ENCODE peak calls at places on chromosomes 3 and 15, in seven cellular contexts. N is upper lobe of left lung, R is prostate gland, E is stomach, M is K562, V is transverse colon, K is sigmoid colon. J is an unnamed sample. For H3K9me3, the result is how much of the 10 kb centered on the place peaks cover.

GRCh38 chr3:38368238-38368637 is 21.7 kb downstream of the XYLB start:
- DNase-seq in K (no peak), V (no peak), R (no peak), M (no peak), E (no peak), N (no peak), J (no peak)

GRCh38 chr3:161413127-161413854 is 42.0 kb upstream of the SPTSSB start:
- DNase-seq in E (peak), N (no peak), V (no peak), M (no peak), K (no peak), R (no peak), J (peak)

GRCh38 chr3:37324752-37325407 is 150.5 kb upstream of the LRRFIP2 start:
- DNase-seq in K (no peak), R (no peak), E (no peak), N (no peak), M (no peak), V (no peak), J (no peak)

GRCh38 chr15:42037650-42038049 is 16.8 kb upstream of the PLA2G4E start:
- DNase-seq in R (peak), K (no peak), E (peak), V (peak), N (peak), M (no peak), J (no peak)

GRCh38 chr3:49930922-49931321 is 1.3 kb upstream of the MON1A start:
- DNase-seq in K (no peak), N (peak), E (no peak), R (no peak), M (peak), V (peak), J (no peak)

GRCh38 chr15:63335543-63336240 is 46.0 kb downstream of the CA12 start:
- DNase-seq in E (no peak), K (no peak), R (no peak), M (no peak), N (no peak), V (no peak), J (no peak)

GRCh38 chr3:178022599-178022998 is 513.6 kb upstream of the KCNMB2 start:
- DNase-seq in V (no peak), E (no peak), M (no peak), N (no peak), K (no peak), R (no peak), J (no peak)

GRCh38 chr3:54951405-54951804 is 23.5 kb upstream of the LRTM1 start:
- DNase-seq in K (peak), V (peak), M (peak), R (peak), N (peak), E (peak), J (peak)

GRCh38 chr15:63826513-63826912 is 7.2 kb downstream of the HERC1 start:
- DNase-seq in R (no peak), E (no peak), M (no peak), V (no peak), N (no peak), K (no peak), J (no peak)

GRCh38 chr3:154783053-154784037 is 296.8 kb upstream of the MME start:
- DNase-seq in E (no peak), K (no peak), V (no peak), M (no peak), N (no peak), R (no peak), J (no peak)

GRCh38 chr15:81002254-81003022 is 1.7 kb downstream of the TLNRD1 start:
- DNase-seq in V (peak), E (no peak), N (no peak), M (no peak), K (no peak), R (no peak), J (no peak)

GRCh38 chr15:77983708-77984445 is 93.6 kb downstream of the TBC1D2B start:
- DNase-seq in V (no peak), R (no peak), K (peak), E (no peak), N (no peak), M (no peak), J (peak)

GRCh38 chr15:56798639-56799038 is 65.3 kb upstream of the ZNF280D start:
- DNase-seq in K (no peak), E (no peak), R (no peak), V (no peak), M (no peak), N (no peak), J (no peak)

GRCh38 chr15:36831915-36832310 is 252.5 kb downstream of the CDIN1 start:
- DNase-seq in V (no peak), N (no peak), R (no peak), E (peak), K (no peak), M (no peak), J (no peak)

GRCh38 chr3:172640751-172641150 is 70.1 kb downstream of the NCEH1 start:
- DNase-seq in V (no peak), N (no peak), M (no peak), K (no peak), E (no peak), R (no peak), J (no peak)

GRCh38 chr3:156489462-156489911 is 65.4 kb downstream of the SSR3 start:
- DNase-seq in E (no peak), V (no peak), N (no peak), M (no peak), K (no peak), R (no peak), J (no peak)

GRCh38 chr3:184942735-184943134 is 130.8 kb downstream of the VPS8 start:
- DNase-seq in V (no peak), N (no peak), R (no peak), E (no peak), M (no peak), K (no peak), J (no peak)

GRCh38 chr15:60548101-60548500 is 69.2 kb upstream of the ICE2 start:
- DNase-seq in K (no peak), N (no peak), R (no peak), E (no peak), M (no peak), V (no peak), J (no peak)

GRCh38 chr3:177102526-177102925 is 94.8 kb downstream of the TBL1XR1 start:
- DNase-seq in K (no peak), E (no peak), V (no peak), M (no peak), R (no peak), N (no peak), J (no peak)

GRCh38 chr3:30664884-30665283 is 58.5 kb downstream of the TGFBR2 start:
- DNase-seq in R (no peak), V (no peak), K (no peak), E (no peak), N (no peak), M (no peak), J (no peak)

GRCh38 chr3:50573566-50574279 is 4.4 kb downstream of the HEMK1 start:
- DNase-seq in K (no peak), R (no peak), M (peak), E (no peak), V (peak), N (peak), J (no peak)

GRCh38 chr3:186902154-186902553 is 28.2 kb upstream of the ST6GAL1 start:
- DNase-seq in N (no peak), V (no peak), M (no peak), K (no peak), E (no peak), R (no peak), J (no peak)

GRCh38 chr3:194381460-194381875 is 11.9 kb upstream of the LRRC15 start:
- DNase-seq in N (no peak), E (peak), M (no peak), V (no peak), K (no peak), R (no peak), J (no peak)

GRCh38 chr3:68973635-68974034 is 39.8 kb downstream of the EOGT start:
- DNase-seq in N (no peak), E (no peak), M (no peak), K (no peak), R (no peak), V (no peak), J (no peak)

GRCh38 chr3:53495091-53495517 is 693 bp downstream of the CACNA1D start:
- DNase-seq in E (no peak), M (no peak), V (no peak), K (no peak), R (no peak), N (no peak), J (no peak)

DNA sequence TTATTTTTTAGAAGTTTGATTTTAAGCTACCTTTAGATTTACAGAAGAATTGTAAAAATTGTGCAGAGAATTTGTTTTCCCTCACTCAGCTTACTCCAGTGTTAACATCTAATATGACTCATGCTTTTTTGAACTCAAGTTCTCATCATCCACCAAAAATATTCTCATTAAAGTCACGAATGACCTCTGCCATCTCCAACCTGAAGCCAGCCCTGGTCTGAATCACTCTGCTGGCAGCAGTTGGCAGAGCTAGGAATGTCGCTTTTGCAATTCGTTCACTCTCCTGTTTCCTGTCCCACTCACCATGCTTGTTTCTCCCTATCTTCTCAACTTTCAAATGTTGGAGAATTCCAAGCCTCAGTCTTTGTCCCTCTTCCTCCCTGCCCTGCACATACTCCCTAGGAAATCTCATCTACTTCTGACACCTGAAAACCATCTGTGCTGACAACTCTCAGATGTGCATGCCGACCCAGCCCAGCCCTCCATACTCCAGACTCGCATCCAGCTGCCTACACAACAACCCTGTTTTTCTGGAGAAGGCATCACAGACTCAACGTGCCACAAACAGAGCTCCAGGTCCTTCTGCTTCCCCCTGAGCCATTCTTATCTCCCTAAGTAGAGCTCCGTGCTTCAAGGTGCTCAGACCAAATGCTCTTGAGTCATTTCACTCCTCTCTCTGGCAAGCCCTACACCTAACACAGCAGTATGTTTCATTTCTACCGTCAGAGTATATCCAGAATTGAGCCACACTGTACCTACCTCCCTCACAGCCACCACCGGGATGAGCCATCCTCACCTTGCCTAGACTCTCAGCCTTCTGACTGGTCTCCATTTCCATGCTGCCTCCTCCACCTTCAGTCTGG is 24.9 kb downstream of the PRR23E start:
- DNase-seq in N (no peak), M (no peak), K (no peak), R (no peak), V (no peak), E (no peak), J (no peak)
- TF ChIP-seq POLR2AphosphoS5 in N (no peak), M (no peak), K (no peak), R (no peak), V (no peak), E (no peak), J (no peak)

DNA sequence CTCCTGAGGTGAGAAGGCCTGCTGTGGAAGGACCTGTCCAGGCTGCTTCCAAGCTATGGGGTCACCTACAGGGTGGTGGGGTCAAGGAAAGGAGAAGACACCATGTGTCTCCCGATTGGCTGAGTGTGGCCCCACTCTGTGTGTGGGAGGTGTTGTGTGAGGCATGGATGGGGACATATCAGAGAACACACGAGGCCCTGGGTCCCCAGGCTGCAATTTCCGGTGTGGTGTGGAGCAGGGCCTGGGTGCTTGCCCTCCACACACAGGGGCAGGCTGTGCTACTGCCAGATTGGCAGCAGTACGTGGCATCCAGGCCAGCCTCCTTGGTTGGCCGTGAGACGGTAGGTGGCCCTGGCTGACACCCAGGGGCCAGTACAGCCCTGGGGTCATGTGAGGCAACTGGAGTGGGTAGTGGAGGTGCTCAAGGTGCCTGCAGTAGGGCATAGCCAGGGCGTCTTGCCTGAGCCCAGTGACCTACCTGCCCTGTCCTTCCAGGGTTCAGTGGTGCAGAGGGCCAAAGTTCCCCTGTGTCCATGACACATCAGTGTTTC is 233.8 kb downstream of the SNRPN start:
- DNase-seq in V (no peak), M (no peak), K (no peak), R (no peak), N (no peak), E (no peak), J (no peak)
- H3K9me3 ChIP-seq in V (under half), M (under half), K (under half), R (under half), N (under half), E (half or more), J (half or more)

GRCh38 chr3:163626753-163627152 is 1451.5 kb downstream of the SI start:
- DNase-seq in E (no peak), R (no peak), K (no peak), V (no peak), M (no peak), N (no peak), J (no peak)

DNA sequence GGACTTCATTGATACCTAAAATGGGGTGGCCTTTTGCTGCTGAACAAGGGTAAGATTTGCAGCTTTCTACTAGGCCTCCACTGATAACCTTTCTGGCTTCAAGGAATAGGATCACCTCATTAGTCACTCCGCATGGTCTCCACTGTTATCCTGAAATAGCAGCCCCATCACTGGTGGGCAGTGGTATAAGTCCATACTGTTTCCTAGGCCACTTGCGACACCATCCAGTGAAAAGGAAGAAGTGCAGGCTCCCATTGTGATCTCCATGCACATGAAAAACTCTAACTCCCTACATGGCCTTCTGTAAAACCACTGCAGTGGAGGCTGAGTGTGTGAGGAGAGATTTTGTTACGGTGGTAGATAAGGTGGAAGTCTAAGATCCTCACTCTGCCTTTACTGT is 1455.9 kb downstream of the SI start:
- DNase-seq in E (no peak), R (no peak), V (no peak), K (no peak), M (no peak), N (no peak), J (no peak)
- TF ChIP-seq CTCF in E (no peak), R (no peak), V (no peak), K (no peak), M (peak), N (no peak), J (no peak)

GRCh38 chr3:126921425-126921824 is 61.5 kb upstream of the PLXNA1 start:
- DNase-seq in M (no peak), N (no peak), V (peak), E (no peak), R (no peak), K (no peak), J (no peak)
- TF ChIP-seq POLR2AphosphoS5 in M (no peak), N (no peak), V (no peak), E (no peak), R (no peak), K (no peak), J (no peak)

GRCh38 chr3:157786618-157787017 is 283.4 kb upstream of the VEPH1 start:
- DNase-seq in E (no peak), R (no peak), N (no peak), V (no peak), K (no peak), M (no peak), J (no peak)

GRCh38 chr3:157782236-157782635 is 279.0 kb upstream of the VEPH1 start:
- DNase-seq in V (no peak), N (no peak), E (no peak), K (no peak), M (no peak), R (no peak), J (no peak)

GRCh38 chr3:157789162-157789561 is 285.9 kb upstream of the VEPH1 start:
- DNase-seq in E (no peak), V (no peak), R (no peak), K (no peak), M (no peak), N (no peak), J (no peak)

GRCh38 chr3:157785071-157785826 is 282.0 kb upstream of the VEPH1 start:
- DNase-seq in M (peak), R (no peak), N (no peak), V (no peak), E (no peak), K (no peak), J (peak)

GRCh38 chr3:157786216-157786615 is 283.0 kb upstream of the VEPH1 start:
- DNase-seq in M (no peak), R (no peak), K (no peak), E (no peak), N (no peak), V (no peak), J (no peak)
- H3K9me3 ChIP-seq in M (under half), R (under half), K (under half), E (under half), N (under half), V (under half), J (under half)

J was measured in breast epithelium.